ENCODE peak calls at places on chromosomes 16 and 17, in nine cellular contexts. F is pancreas, W is AG10803, T is thyroid gland, K is fibroblast of the aortic adventitia, M is psoas muscle, O is GM23338, E is bronchial epithelial cell, H is uterus. R is an unnamed sample.

GRCh38 chr16:46482895-46483294 is 138.3 kb downstream of the SHCBP1 start:
- DNase-seq in K (no peak), E (no peak), T (no peak), O (peak; percentile 1), H (no peak), F (no peak), M (no peak), W (no peak), R (no peak)

GRCh38 chr17:66287911-66288310 is 14.5 kb upstream of the PRKCA start:
- DNase-seq in E (no peak), M (no peak), O (no peak), T (no peak), W (no peak), F (no peak), K (no peak), H (no peak), R (no peak)

GRCh38 chr16:89256651-89257254 is 39.2 kb downstream of the ZNF778 start:
- DNase-seq in O (peak; percentile 89), H (no peak), M (peak; percentile 78), E (peak; percentile 35), K (peak; percentile 22), W (peak; percentile 40), T (peak; percentile 58), F (no peak), R (peak; percentile 21)

GRCh38 chr17:43860077-43860725 is 13.2 kb downstream of the CD300LG start:
- DNase-seq in W (peak; percentile 48), H (no peak), K (peak; percentile 49), F (no peak), O (no peak), E (no peak), M (no peak), T (no peak), R (peak; percentile 16)

GRCh38 chr16:15953477-15953876 is 4.1 kb downstream of the ABCC1 start:
- DNase-seq in O (no peak), F (no peak), E (no peak), T (no peak), M (no peak), H (no peak), W (no peak), K (no peak), R (no peak)

GRCh38 chr17:68456529-68457167 is 648 bp downstream of the WIPI1 start:
- DNase-seq in O (peak; percentile 93), E (peak; percentile 59), T (peak; percentile 86), F (peak; percentile 67), H (peak; percentile 68), M (peak; percentile 81), W (peak; percentile 94), K (peak; percentile 90), R (peak; percentile 96)

GRCh38 chr17:30831257-30831656 is 509 bp upstream of the ATAD5 start:
- DNase-seq in E (no peak), W (peak; percentile 8), T (no peak), F (no peak), H (no peak), O (peak; percentile 63), K (peak; percentile 23), M (no peak), R (peak; percentile 24)

GRCh38 chr16:87789437-87790277 is 23.9 kb upstream of the KLHDC4 start:
- DNase-seq in M (no peak), K (peak; percentile 94), O (no peak), T (peak; percentile 64), F (no peak), H (no peak), E (peak; percentile 99), W (peak; percentile 82), R (no peak)

GRCh38 chr16:15778999-15779614 is 77.7 kb downstream of the MYH11 start:
- DNase-seq in T (no peak), O (no peak), M (no peak), E (no peak), F (no peak), K (no peak), W (no peak), H (no peak), R (no peak)

GRCh38 chr16:89104930-89105571 is 11.4 kb downstream of the ACSF3 start:
- DNase-seq in E (no peak), O (no peak), K (no peak), H (no peak), T (peak; percentile 96), M (no peak), W (no peak), F (no peak), R (peak; percentile 12)

GRCh38 chr17:79027274-79027924 is 3.4 kb downstream of the C1QTNF1 start:
- DNase-seq in K (no peak), F (no peak), M (no peak), W (no peak), T (no peak), O (no peak), H (peak; percentile 15), E (no peak), R (no peak)

GRCh38 chr17:65389956-65390355 is 171.5 kb downstream of the AXIN2 start:
- DNase-seq in M (no peak), O (no peak), K (peak; percentile 46), T (no peak), W (peak; percentile 85), E (peak; percentile 31), F (no peak), H (no peak), R (peak; percentile 10)

GRCh38 chr16:80899804-80900592 is 95.6 kb upstream of the CDYL2 start:
- DNase-seq in T (peak; percentile 71), O (no peak), E (peak; percentile 52), W (peak; percentile 34), H (peak; percentile 61), K (peak; percentile 98), F (peak; percentile 90), M (peak; percentile 67), R (peak; percentile 95)
- H3K4me3 ChIP-seq in T (no peak overlapping the region), O (no peak overlapping the region), E (no peak overlapping the region), W (no peak overlapping the region), H (no peak overlapping the region), K (peak overlapping the region; percentile 45), F (no peak overlapping the region), M (no peak overlapping the region), R (peak overlapping the region; percentile 39)

DNA sequence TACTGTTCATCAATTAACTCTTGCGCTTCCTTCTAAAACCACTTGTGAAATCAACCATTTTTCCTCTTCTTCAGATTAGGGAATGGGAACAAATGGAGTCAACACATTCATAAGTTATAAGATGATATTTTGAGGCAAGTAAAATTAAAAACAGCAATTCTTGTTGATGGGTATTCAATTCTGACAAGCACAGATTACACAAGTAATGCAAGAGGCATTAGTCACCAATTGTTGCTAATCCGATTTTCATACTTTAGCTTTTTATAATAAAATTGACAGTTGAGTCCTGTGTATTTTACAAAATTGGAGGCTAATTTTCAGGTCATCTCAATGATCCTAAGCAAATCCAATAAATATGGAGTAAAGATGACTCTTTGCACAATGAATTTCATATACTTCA is 918.4 kb upstream of the SOX9 start:
- DNase-seq in F (no peak), M (no peak), E (peak; percentile 29), T (no peak), O (no peak), K (no peak), H (no peak), W (no peak), R (no peak)
- TF ChIP-seq CTCF in F (no peak), M (no peak), E (no peak), T (no peak), O (no peak), K (no peak), H (no peak), W (no peak), R (no peak)

DNA sequence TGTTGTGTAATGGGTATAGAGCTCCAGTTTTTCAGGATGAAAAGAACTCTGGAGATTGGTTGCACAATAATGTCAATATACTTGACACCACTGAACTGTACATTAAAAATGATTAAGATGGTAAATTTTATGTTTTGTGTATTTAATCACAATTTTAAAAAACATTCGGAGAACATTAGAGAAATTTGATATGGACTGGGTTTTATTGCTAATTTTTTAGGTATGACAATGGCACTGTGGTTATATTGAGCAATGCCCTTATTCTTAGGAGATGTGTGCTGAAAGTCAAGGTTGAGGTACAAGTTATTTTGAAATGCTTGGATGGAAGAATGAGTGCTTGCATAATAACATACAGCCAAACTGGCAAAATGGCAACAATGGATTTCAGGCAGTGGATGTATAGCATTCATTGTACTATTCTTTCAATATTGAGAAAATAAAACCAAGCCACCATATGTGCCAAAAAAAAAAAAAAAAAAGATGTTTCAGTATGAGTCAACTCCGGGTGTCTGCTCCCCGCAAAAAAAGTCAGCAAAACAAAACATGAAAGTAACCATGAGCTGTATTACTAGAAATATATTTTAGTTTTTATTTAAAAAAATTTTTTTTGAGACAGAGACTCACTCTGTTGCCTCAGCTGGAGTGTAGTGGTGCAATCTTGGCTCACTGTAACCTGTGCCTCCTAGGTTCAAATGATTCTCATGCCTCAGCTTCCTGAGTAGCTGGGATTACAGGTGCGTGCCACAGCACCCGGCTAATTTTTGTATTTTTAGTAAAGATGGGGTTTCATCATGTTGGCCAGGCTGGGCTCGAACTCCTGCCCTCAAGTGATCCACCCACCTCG is 19.8 kb downstream of the HOXB1 start:
- DNase-seq in K (peak; percentile 92), M (no peak), F (no peak), O (no peak), E (no peak), W (peak; percentile 95), H (no peak), T (no peak), R (no peak)
- H3K4me3 ChIP-seq in K (no peak overlapping the region), M (no peak overlapping the region), F (no peak overlapping the region), O (no peak overlapping the region), E (no peak overlapping the region), W (no peak overlapping the region), H (no peak overlapping the region), T (no peak overlapping the region), R (no peak overlapping the region)

GRCh38 chr16:1058216-1058615 is 14.3 kb upstream of the SSTR5 start:
- DNase-seq in M (no peak), W (no peak), H (no peak), T (no peak), F (no peak), K (no peak), O (no peak), E (no peak), R (no peak)

GRCh38 chr16:1055557-1055924 is 17.0 kb upstream of the SSTR5 start:
- DNase-seq in E (no peak), F (no peak), T (no peak), O (no peak), W (no peak), H (no peak), M (no peak), K (no peak), R (no peak)

GRCh38 chr16:1056196-1056595 is 16.4 kb upstream of the SSTR5 start:
- DNase-seq in K (no peak), W (no peak), T (no peak), E (no peak), H (no peak), M (no peak), O (no peak), F (no peak), R (no peak)

GRCh38 chr16:1059310-1059709 is 13.2 kb upstream of the SSTR5 start:
- DNase-seq in H (no peak), T (no peak), W (no peak), M (no peak), O (no peak), F (no peak), E (no peak), K (no peak), R (no peak)

DNA sequence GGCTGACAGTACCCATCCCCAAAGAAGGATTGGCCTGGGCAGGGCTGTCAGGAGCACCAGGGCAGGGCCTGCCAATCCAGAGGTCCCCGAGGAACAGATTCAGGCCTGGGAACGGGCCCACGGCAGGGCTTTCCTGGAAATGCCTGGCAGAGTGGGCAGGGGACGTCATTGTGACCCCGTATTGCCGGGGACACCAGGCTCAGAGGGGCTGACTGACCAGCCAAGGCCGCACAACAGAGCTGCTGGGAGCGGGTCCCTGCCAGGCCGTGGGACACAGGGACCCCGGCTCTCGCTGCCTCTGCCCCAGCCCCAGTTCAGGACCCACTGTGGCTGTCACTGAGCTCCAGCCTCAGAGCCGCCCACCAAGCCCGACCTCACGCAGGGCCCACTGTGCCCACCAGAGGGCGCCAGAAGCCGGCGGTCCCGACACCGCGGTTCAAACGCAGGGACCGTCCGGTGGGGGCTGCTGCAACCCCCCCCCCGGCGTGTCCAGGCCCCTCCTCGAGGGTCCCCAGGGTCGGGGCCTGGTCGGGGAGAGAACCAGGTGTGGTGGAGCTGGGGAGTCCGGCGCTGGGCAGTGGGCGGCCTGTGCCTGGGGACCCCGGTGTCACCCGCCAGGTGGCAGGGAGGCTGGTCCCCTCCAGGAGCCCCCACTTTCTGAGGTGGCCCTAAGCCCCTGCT is 15.2 kb upstream of the SSTR5 start:
- DNase-seq in M (no peak), O (peak; percentile 65), K (peak; percentile 4), T (peak; percentile 15), H (no peak), F (peak; percentile 71), E (no peak), W (no peak), R (peak; percentile 7)
- TF ChIP-seq CTCF in M (peak; percentile 86), O (peak; percentile 78), K (peak; percentile 77), T (peak; percentile 52), H (no peak), F (peak; percentile 86), E (peak; percentile 65), W (peak; percentile 55), R (peak; percentile 72)